ENCODE peak calls at places on chromosomes 4 and X, in four cellular contexts. V, Y, O and S are unnamed samples.

GRCh38 chrX:123085311-123085940 is 98.7 kb upstream of the GRIA3 start:
- DNase-seq in V (no peak), O (no peak), Y (no peak), S (no peak)

GRCh38 chrX:120474085-120474484 is 5.0 kb upstream of the LAMP2 start:
- DNase-seq in V (no peak), O (no peak), Y (no peak), S (no peak)

GRCh38 chrX:124720532-124720931 is 374.2 kb downstream of the SH2D1A start:
- DNase-seq in Y (no peak), O (no peak), V (no peak), S (no peak)

GRCh38 chr4:113756005-113756410 is 5.5 kb downstream of the CAMK2D start:
- DNase-seq in Y (no peak), V (no peak), O (peak), S (no peak)

GRCh38 chrX:136204571-136204970 is 46.6 kb downstream of the MAP7D3 start:
- DNase-seq in Y (no peak), V (no peak), O (peak), S (no peak)

GRCh38 chr4:26273308-26273980 is 47.4 kb upstream of the RBPJ start:
- DNase-seq in V (no peak), O (no peak), Y (no peak), S (no peak)

GRCh38 chrX:20680998-20681397 is 414.3 kb upstream of the RPS6KA3 start:
- DNase-seq in Y (no peak), V (no peak), O (peak), S (no peak)

GRCh38 chr4:74522251-74522991 is 77.5 kb downstream of the AREG start:
- DNase-seq in O (no peak), V (no peak), Y (no peak), S (no peak)

GRCh38 chr4:110849461-110849860 is 226.6 kb upstream of the PITX2 start:
- DNase-seq in O (no peak), Y (no peak), V (no peak), S (no peak)

GRCh38 chrX:103254171-103254824 is 657 bp downstream of the TCEAL8 start:
- DNase-seq in V (no peak), Y (peak), O (peak), S (no peak)

GRCh38 chr4:17687237-17687857 is 72.9 kb downstream of the MED28 start:
- DNase-seq in O (no peak), Y (no peak), V (no peak), S (no peak)

GRCh38 chr4:151675366-151676060 is 85.3 kb downstream of the GATB start:
- DNase-seq in V (no peak), O (no peak), Y (no peak), S (no peak)

GRCh38 chrX:154436290-154436596 is 711 bp upstream of the GDI1 start:
- DNase-seq in V (no peak), O (no peak), Y (no peak), S (no peak)

GRCh38 chr4:38753021-38753806 is 29.6 kb downstream of the TLR10 start:
- DNase-seq in V (no peak), Y (peak), O (peak), S (no peak)

GRCh38 chr4:116480486-116480990 is 604.8 kb downstream of the TRAM1L1 start:
- DNase-seq in O (no peak), V (no peak), Y (no peak), S (no peak)

GRCh38 chr4:38568768-38569167 is 95.2 kb upstream of the KLF3 start:
- DNase-seq in Y (no peak), O (no peak), V (no peak), S (no peak)